ENCODE peak calls at places on chromosomes 13 and 19, in five cellular contexts. Z, R, K, O and P are unnamed samples.

GRCh38 chr13:101875717-101876393 is 423.4 kb downstream of the ITGBL1 start:
- DNase-seq in Z (peak; percentile 9), O (peak; percentile 91), K (peak; percentile 64), R (no peak), P (peak; percentile 89)

GRCh38 chr19:13089139-13089856 is 13.4 kb downstream of the LYL1 start:
- DNase-seq in R (no peak), O (no peak), Z (no peak), K (peak; percentile 51), P (no peak)

GRCh38 chr19:14943601-14944000 is 2.3 kb downstream of the OR7C2 start:
- DNase-seq in K (peak; percentile 12), Z (no peak), O (no peak), R (no peak), P (no peak)

GRCh38 chr19:53076984-53077383 is 26.2 kb downstream of the ZNF160 start:
- DNase-seq in K (no peak), R (no peak), O (peak; percentile 23), Z (no peak), P (no peak)

GRCh38 chr13:109979186-109979585 is 192.8 kb upstream of the IRS2 start:
- DNase-seq in R (no peak), Z (no peak), O (no peak), K (peak; percentile 78), P (no peak)

GRCh38 chr13:73556902-73557301 is 498.1 kb downstream of the KLF5 start:
- DNase-seq in R (no peak), O (no peak), Z (no peak), K (no peak), P (peak; percentile 94)

GRCh38 chr13:89486065-89486464 is 1814.9 kb downstream of the SLITRK5 start:
- DNase-seq in Z (no peak), K (no peak), O (no peak), R (no peak), P (no peak)

GRCh38 chr13:111859361-111860105 is 207.4 kb upstream of the SOX1 start:
- DNase-seq in Z (no peak), K (no peak), O (no peak), R (no peak), P (no peak)

GRCh38 chr19:47102561-47103135 is 10.9 kb downstream of the ZC3H4 start:
- DNase-seq in R (no peak), O (peak; percentile 63), K (no peak), Z (no peak), P (no peak)